ENCODE peak calls at places on chromosomes 11 and 22, in eight cellular contexts. F is stimulated activated CD4-positive, alpha-beta T cell treated with anti-CD3 and anti-CD28 coated beads, Interleukin-15, amount 100 ng/mL, for 48 hours; G is EH; J is naive thymus-derived CD8-positive, alpha-beta T cell; V is GM20000; S is foreskin keratinocyte; U is T-helper 22 cell; X is EL. B is an unnamed sample.

GRCh38 chr11:72012897-72013721 is 14.4 kb downstream of the IL18BP start:
- DNase-seq in F (no peak), G (peak), J (no peak), V (no peak), S (peak), U (no peak), X (no peak), B (no peak)

GRCh38 chr22:29269731-29270474 is 1.8 kb downstream of the EWSR1 start:
- DNase-seq in F (no peak), G (peak), J (no peak), V (no peak), S (no peak), U (no peak), X (peak), B (no peak)

GRCh38 chr22:23553922-23554870 is 25.9 kb downstream of the IGLL1 start:
- DNase-seq in F (no peak), G (no peak), J (no peak), V (no peak), S (no peak), U (no peak), X (no peak), B (no peak)

GRCh38 chr11:108601150-108601549 is 7.6 kb upstream of the EXPH5 start:
- DNase-seq in F (no peak), G (peak), J (no peak), V (no peak), S (no peak), U (no peak), X (peak), B (no peak)

GRCh38 chr22:42344391-42344861 is 74.0 kb upstream of the TCF20 start:
- DNase-seq in F (no peak), G (peak), J (no peak), V (no peak), S (no peak), U (no peak), X (peak), B (no peak)

GRCh38 chr11:1573077-1573846 is 1.2 kb upstream of the DUSP8 start:
- DNase-seq in F (no peak), G (no peak), J (no peak), V (peak), S (no peak), U (peak), X (no peak), B (no peak)

GRCh38 chr11:122509091-122509490 is 146.4 kb upstream of the UBASH3B start:
- DNase-seq in F (no peak), G (no peak), J (no peak), V (no peak), S (no peak), U (no peak), X (no peak), B (no peak)

GRCh38 chr11:81673001-81673400 is 1060.7 kb downstream of the FAM181B start:
- DNase-seq in F (no peak), G (no peak), J (no peak), V (no peak), S (peak), U (no peak), X (no peak), B (no peak)

GRCh38 chr11:2362414-2362813 is 14.7 kb upstream of the CD81 start:
- DNase-seq in F (no peak), G (no peak), J (no peak), V (no peak), S (no peak), U (no peak), X (no peak), B (no peak)

GRCh38 chr11:107562647-107563208 is 2.8 kb downstream of the ALKBH8 start:
- DNase-seq in F (no peak), G (peak), J (no peak), V (no peak), S (peak), U (no peak), X (peak), B (no peak)

GRCh38 chr11:124402326-124402922 is 3.6 kb upstream of the OR8B3 start:
- DNase-seq in F (peak), G (peak), J (peak), V (peak), S (peak), U (no peak), X (peak), B (peak)

GRCh38 chr11:48083427-48083826 is 103.1 kb downstream of the PTPRJ start:
- DNase-seq in F (no peak), G (peak), J (no peak), V (no peak), S (no peak), U (no peak), X (peak), B (no peak)

GRCh38 chr11:43212279-43212678 is 99.5 kb upstream of the API5 start:
- DNase-seq in F (no peak), G (no peak), J (no peak), V (no peak), S (no peak), U (no peak), X (no peak), B (no peak)

GRCh38 chr11:27718346-27718852 is 18.1 kb upstream of the BDNF start:
- DNase-seq in F (no peak), G (peak), J (no peak), V (no peak), S (no peak), U (no peak), X (peak), B (peak)

GRCh38 chr11:36146437-36146836 is 142.8 kb downstream of the COMMD9 start:
- DNase-seq in F (no peak), G (no peak), J (no peak), V (no peak), S (peak), U (no peak), X (peak), B (no peak)

GRCh38 chr11:87215236-87215635 is 177.5 kb downstream of the TMEM135 start:
- DNase-seq in F (no peak), G (peak), J (no peak), V (no peak), S (peak), U (no peak), X (peak), B (no peak)

GRCh38 chr11:71428861-71429435 is 19.2 kb downstream of the DHCR7 start:
- DNase-seq in F (no peak), G (no peak), J (no peak), V (no peak), S (no peak), U (no peak), X (no peak), B (no peak)

GRCh38 chr11:128481135-128481534 is 106.2 kb downstream of the ETS1 start:
- DNase-seq in F (no peak), G (peak), J (no peak), V (no peak), S (no peak), U (no peak), X (peak), B (no peak)

GRCh38 chr22:42889290-42889689 is 32.2 kb upstream of the ARFGAP3 start:
- DNase-seq in F (no peak), G (no peak), J (no peak), V (peak), S (no peak), U (no peak), X (no peak), B (no peak)

GRCh38 chr11:100445231-100445735 is 241.8 kb upstream of the ARHGAP42 start:
- DNase-seq in F (no peak), G (no peak), J (no peak), V (no peak), S (no peak), U (no peak), X (no peak), B (no peak)

GRCh38 chr22:27804683-27805297 is 3.2 kb upstream of the MN1 start:
- DNase-seq in F (no peak), G (peak), J (no peak), V (peak), S (no peak), U (no peak), X (peak), B (peak)

GRCh38 chr11:2807276-2807681 is 78.3 kb downstream of the CDKN1C start:
- DNase-seq in F (no peak), G (no peak), J (no peak), V (no peak), S (no peak), U (no peak), X (no peak), B (no peak)

GRCh38 chr11:8040921-8041285 is 40.1 kb upstream of the TUB start:
- DNase-seq in F (no peak), G (no peak), J (no peak), V (no peak), S (no peak), U (no peak), X (no peak), B (no peak)

GRCh38 chr11:119585038-119585666 is 143.8 kb downstream of the NECTIN1 start:
- DNase-seq in F (no peak), G (no peak), J (no peak), V (no peak), S (no peak), U (no peak), X (no peak), B (no peak)

GRCh38 chr11:105181100-105181499 is 41.5 kb upstream of the CARD18 start:
- DNase-seq in F (no peak), G (peak), J (no peak), V (no peak), S (peak), U (no peak), X (peak), B (no peak)